ENCODE peak calls at places on chromosomes 1 and 21, in five cellular contexts. M, W, R, Z and X are unnamed samples.

GRCh38 chr1:25735956-25736529 is 64.0 kb upstream of the SELENON start:
- DNase-seq in R (no peak), M (no peak), W (no peak), Z (no peak), X (no peak)

GRCh38 chr1:226388131-226388530 is 19.8 kb downstream of the PARP1 start:
- DNase-seq in Z (no peak), W (no peak), R (no peak), M (no peak), X (no peak)

GRCh38 chr1:234862944-234863515 is 253.1 kb upstream of the IRF2BP2 start:
- DNase-seq in Z (peak), W (no peak), M (no peak), R (no peak), X (peak)

GRCh38 chr21:16196521-16197208 is 466.9 kb downstream of the USP25 start:
- DNase-seq in R (no peak), M (no peak), Z (peak), W (no peak), X (peak)

GRCh38 chr1:26160527-26161407 is 1.9 kb downstream of the FAM110D start:
- DNase-seq in R (no peak), W (no peak), Z (no peak), M (no peak), X (no peak)

GRCh38 chr1:68085752-68086151 is 35.3 kb upstream of the DIRAS3 start:
- DNase-seq in R (no peak), W (no peak), M (no peak), Z (no peak), X (no peak)

GRCh38 chr1:40059292-40059959 is 18.9 kb downstream of the CAP1 start:
- DNase-seq in M (no peak), R (peak), W (no peak), Z (peak), X (peak)

GRCh38 chr1:18557621-18558465 is 72.8 kb upstream of the PAX7 start:
- DNase-seq in Z (peak), M (peak), W (no peak), R (no peak), X (peak)

GRCh38 chr1:152960452-152961044 is 9.9 kb upstream of the SPRR4 start:
- DNase-seq in R (no peak), M (no peak), W (no peak), Z (no peak), X (no peak)

GRCh38 chr21:21000576-21001175 is 2.5 kb downstream of the NCAM2 start:
- DNase-seq in R (no peak), M (no peak), W (no peak), Z (no peak), X (no peak)

GRCh38 chr1:31099283-31100063 is 34.0 kb upstream of the PUM1 start:
- DNase-seq in Z (no peak), M (no peak), W (no peak), R (no peak), X (no peak)

GRCh38 chr1:208269338-208269666 is 25.1 kb upstream of the PLXNA2 start:
- DNase-seq in W (no peak), Z (peak), R (no peak), M (no peak), X (no peak)

GRCh38 chr1:89908993-89909436 is 85.9 kb upstream of the ZNF326 start:
- DNase-seq in M (no peak), W (no peak), Z (peak), R (peak), X (peak)

GRCh38 chr1:42315500-42315899 is 19.5 kb downstream of the FOXJ3 start:
- DNase-seq in M (no peak), R (no peak), Z (no peak), W (no peak), X (no peak)

GRCh38 chr1:205226868-205227583 is 720 bp upstream of the TMCC2 start:
- DNase-seq in R (peak), M (no peak), W (no peak), Z (peak), X (peak)

GRCh38 chr1:232816324-232816723 is 11.1 kb downstream of the MAP10 start:
- DNase-seq in M (no peak), Z (no peak), R (no peak), W (no peak), X (no peak)

GRCh38 chr1:43438006-43438405 is 15.7 kb downstream of the HYI start:
- DNase-seq in Z (no peak), R (no peak), M (no peak), W (no peak), X (no peak)

GRCh38 chr1:232620356-232620841 is 9.5 kb downstream of the SIPA1L2 start:
- DNase-seq in W (no peak), R (peak), M (no peak), Z (peak), X (peak)

GRCh38 chr1:188164459-188164858 is 1335.7 kb downstream of the PLA2G4A start:
- DNase-seq in R (no peak), M (no peak), Z (no peak), W (no peak), X (no peak)

GRCh38 chr1:21451212-21451611 is 11.3 kb downstream of the NBPF3 start:
- DNase-seq in R (no peak), W (no peak), M (no peak), Z (peak), X (no peak)

GRCh38 chr1:180542530-180543171 is 16.1 kb upstream of the OVAAL start:
- DNase-seq in W (no peak), M (no peak), R (no peak), Z (peak), X (no peak)

GRCh38 chr1:159955456-159955855 is 1.4 kb upstream of the SLAMF9 start:
- DNase-seq in M (no peak), R (no peak), W (no peak), Z (no peak), X (no peak)

GRCh38 chr1:83761977-83762376 is 237.0 kb downstream of the TTLL7 start:
- DNase-seq in M (no peak), Z (no peak), W (no peak), R (no peak), X (no peak)

GRCh38 chr1:107326823-107327445 is 186.1 kb downstream of the NTNG1 start:
- DNase-seq in M (no peak), W (no peak), Z (peak), R (no peak), X (peak)

GRCh38 chr1:111463029-111463683 is 10.6 kb upstream of the C1orf162 start:
- DNase-seq in R (peak), Z (peak), W (no peak), M (no peak), X (peak)

GRCh38 chr1:228417471-228418203 is 976 bp upstream of the TRIM17 start:
- DNase-seq in M (no peak), R (no peak), Z (peak), W (no peak), X (no peak)

GRCh38 chr1:82059931-82060330 is 259.2 kb downstream of the ADGRL2 start:
- DNase-seq in M (no peak), W (no peak), R (no peak), Z (no peak), X (peak)

DNA sequence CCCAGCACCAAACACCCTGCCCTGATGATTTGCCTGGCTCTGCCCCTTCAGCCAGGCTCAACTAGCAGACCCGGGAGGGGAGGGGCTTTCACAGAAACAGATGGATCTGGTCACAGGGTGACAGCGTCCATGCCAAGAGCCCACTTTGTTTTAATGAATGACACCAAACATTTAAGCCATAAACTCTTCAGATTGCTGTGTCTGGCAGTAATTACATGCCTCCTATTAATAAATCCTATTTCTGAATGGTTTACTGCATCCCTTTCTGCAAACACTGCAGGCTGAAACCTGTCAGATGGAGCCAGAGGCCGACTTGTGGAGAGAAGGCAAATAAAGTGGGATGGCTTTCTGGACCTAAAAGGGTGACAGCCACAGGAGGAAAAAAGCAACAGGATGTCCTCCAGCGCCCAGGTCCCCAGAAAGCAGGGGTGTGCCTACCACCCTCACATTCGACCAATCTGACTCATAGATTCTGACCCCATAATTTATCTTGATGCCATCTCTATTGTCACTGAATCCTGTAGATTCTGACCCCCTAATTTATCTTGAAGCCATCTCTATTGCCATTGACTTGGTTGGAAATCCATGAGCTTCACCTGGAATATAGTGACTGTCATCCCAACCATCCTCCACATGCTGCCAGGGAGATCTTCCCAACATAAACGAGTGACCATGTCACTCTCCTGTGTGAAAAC is 200.8 kb downstream of the PLPP3 start:
- DNase-seq in W (no peak), Z (no peak), M (no peak), R (no peak), X (no peak)
- TF ChIP-seq CTCF in W (no peak), Z (peak), M (no peak), R (no peak), X (no peak)

GRCh38 chr1:183456826-183457225 is 15.5 kb upstream of the SMG7 start:
- DNase-seq in M (no peak), W (no peak), Z (no peak), R (no peak), X (no peak)

GRCh38 chr1:183454377-183454776 is 17.9 kb upstream of the SMG7 start:
- DNase-seq in W (no peak), M (no peak), R (peak), Z (peak), X (peak)

GRCh38 chr1:183461350-183461749 is 10.9 kb upstream of the SMG7 start:
- DNase-seq in M (no peak), Z (peak), R (peak), W (no peak), X (peak)

GRCh38 chr1:183460596-183460995 is 11.7 kb upstream of the SMG7 start:
- DNase-seq in M (no peak), Z (no peak), W (no peak), R (no peak), X (no peak)

DNA sequence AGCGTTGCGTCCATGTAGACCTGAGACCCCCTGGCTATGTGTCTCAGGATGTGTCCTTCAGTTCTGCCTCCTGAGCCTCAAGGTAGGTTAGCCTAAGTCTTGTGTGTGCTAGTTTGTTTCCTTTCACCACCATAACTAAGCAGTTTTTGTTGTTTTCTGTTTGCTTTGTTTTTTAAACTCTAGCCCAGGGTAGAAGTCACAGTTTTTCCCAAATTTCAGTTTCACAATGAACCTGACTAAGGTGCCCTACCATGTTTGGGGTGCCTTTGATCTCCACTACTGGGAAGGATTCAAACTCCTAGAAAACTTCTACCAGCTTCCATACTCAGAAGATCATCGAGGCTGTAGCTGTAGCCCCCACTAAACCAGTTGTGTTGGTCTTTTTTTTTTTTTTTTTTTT is 14.8 kb upstream of the SMG7 start:
- DNase-seq in W (no peak), M (no peak), Z (no peak), R (no peak), X (no peak)
- TF ChIP-seq CTCF in W (no peak), M (no peak), Z (no peak), R (no peak), X (no peak)

DNA sequence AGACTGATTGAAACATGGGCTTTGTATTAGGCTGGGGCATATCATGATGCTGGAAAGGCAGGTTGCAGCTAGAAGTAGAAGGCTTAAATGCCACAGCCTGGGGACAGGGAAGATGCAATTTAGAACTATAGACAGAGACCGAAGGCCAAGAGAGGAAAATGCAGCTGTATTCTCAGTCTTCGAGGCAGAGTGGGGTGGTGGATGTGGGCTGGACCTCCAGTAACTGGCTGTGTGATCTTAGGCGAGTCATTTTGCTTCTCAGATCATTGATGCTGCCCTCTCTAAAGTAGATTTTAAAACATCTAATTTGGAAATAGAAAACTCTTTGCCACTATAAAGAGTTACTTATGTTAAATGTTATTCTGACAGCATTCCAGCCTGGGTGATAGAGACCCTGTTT is 17.7 kb upstream of the SH2D2A start:
- DNase-seq in M (no peak), W (no peak), R (no peak), Z (no peak), X (no peak)
- TF ChIP-seq CTCF in M (no peak), W (no peak), R (no peak), Z (no peak), X (no peak)

DNA sequence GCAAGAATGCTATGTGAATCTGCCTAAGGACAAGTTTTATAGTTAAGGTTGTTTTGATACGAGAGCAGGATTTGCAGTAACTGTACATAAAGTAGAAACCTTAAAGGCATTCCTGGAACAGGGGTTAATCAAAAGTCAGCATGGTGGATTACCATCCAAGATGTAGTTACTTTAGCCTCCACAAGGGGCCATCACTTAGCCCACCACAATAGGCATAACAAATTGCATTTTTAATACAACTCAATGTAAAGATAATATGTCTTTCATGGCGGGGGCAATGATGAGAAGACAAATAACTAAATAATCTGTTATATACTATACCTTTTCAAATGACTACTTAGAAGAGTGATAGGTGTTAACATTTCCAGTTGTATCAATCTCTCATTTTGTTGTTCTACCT is 611.2 kb upstream of the ADGRL4 start:
- DNase-seq in M (no peak), W (no peak), R (no peak), Z (no peak), X (no peak)
- TF ChIP-seq CTCF in M (peak), W (no peak), R (no peak), Z (peak), X (peak)

GRCh38 chr1:1309525-1310385 is 1.4 kb downstream of the PUSL1 start:
- DNase-seq in M (no peak), R (no peak), Z (no peak), W (no peak), X (no peak)
- TF ChIP-seq CTCF in M (no peak), R (no peak), Z (no peak), W (no peak), X (no peak)